ENCODE peak calls at places on chromosomes 5 and 9, in ten cellular contexts. N, C, A, W, J, V, M, T, K and X are unnamed samples. For H3K27me3 and H3K36me3, the result is how much of the 10 kb centered on the place peaks cover.

GRCh38 chr9:92100237-92100911 is 14.8 kb downstream of the SPTLC1 start:
- DNase-seq in K (peak), C (no peak), W (no peak), T (no peak), J (peak), N (peak), A (no peak), V (no peak), M (no peak), X (no peak)

GRCh38 chr9:112112941-112113399 is 62.1 kb downstream of the SUSD1 start:
- DNase-seq in K (peak), M (peak), A (no peak), T (no peak), V (no peak), J (peak), N (no peak), C (no peak), W (peak), X (peak)

GRCh38 chr9:34501889-34502425 is 20.8 kb downstream of the ENHO start:
- DNase-seq in W (no peak), N (peak), J (no peak), A (peak), M (no peak), C (no peak), V (no peak), T (peak), K (no peak), X (no peak)

GRCh38 chr5:74085186-74085585 is 459.2 kb downstream of the ARHGEF28 start:
- DNase-seq in T (no peak), J (no peak), K (no peak), N (no peak), A (no peak), V (no peak), W (no peak), C (no peak), M (no peak), X (no peak)

GRCh38 chr5:55570026-55570425 is 35.3 kb upstream of the PLPP1 start:
- DNase-seq in V (no peak), K (no peak), M (no peak), J (peak), T (no peak), C (no peak), N (peak), W (no peak), A (no peak), X (no peak)

GRCh38 chr5:6713274-6714181 is at the start of gene TENT4A:
- DNase-seq in V (peak), M (peak), W (peak), C (no peak), N (no peak), K (no peak), A (peak), J (no peak), T (peak), X (peak)

GRCh38 chr5:40367260-40367659 is 312.5 kb upstream of the PTGER4 start:
- DNase-seq in T (no peak), N (peak), J (no peak), V (no peak), M (no peak), K (no peak), A (no peak), C (peak), W (no peak), X (no peak)

GRCh38 chr5:181107699-181108098 is 23.3 kb downstream of the OR2V1 start:
- DNase-seq in N (no peak), A (no peak), C (no peak), J (no peak), M (peak), W (no peak), T (no peak), K (no peak), V (no peak), X (no peak)

GRCh38 chr5:84274585-84275468 is 109.9 kb downstream of the EDIL3 start:
- DNase-seq in C (no peak), T (peak), W (peak), A (no peak), K (no peak), M (no peak), N (peak), J (no peak), V (no peak), X (no peak)

GRCh38 chr5:35029333-35029732 is 18.4 kb downstream of the AGXT2 start:
- DNase-seq in A (no peak), V (no peak), W (no peak), M (no peak), J (no peak), T (no peak), C (no peak), N (peak), K (no peak), X (no peak)

GRCh38 chr9:34246453-34246852 is 67.6 kb downstream of the UBAP1 start:
- DNase-seq in M (no peak), C (no peak), K (no peak), W (no peak), N (no peak), V (no peak), J (no peak), T (no peak), A (no peak), X (no peak)

GRCh38 chr5:2754621-2755370 is 3.3 kb upstream of the IRX2 start:
- DNase-seq in K (no peak), N (no peak), C (no peak), W (no peak), A (no peak), M (no peak), T (no peak), V (no peak), J (no peak), X (no peak)

GRCh38 chr9:129290606-129291005 is 112.5 kb upstream of the IER5L start:
- DNase-seq in W (no peak), T (no peak), M (peak), V (no peak), J (no peak), K (no peak), A (peak), N (no peak), C (no peak), X (no peak)

GRCh38 chr5:68343421-68343826 is 127.9 kb downstream of the PIK3R1 start:
- DNase-seq in V (no peak), A (peak), C (no peak), N (peak), K (peak), W (peak), J (no peak), M (no peak), T (no peak), X (no peak)

GRCh38 chr9:119418721-119419120 is 49.5 kb upstream of the BRINP1 start:
- DNase-seq in K (no peak), V (no peak), C (no peak), W (no peak), M (no peak), A (no peak), N (no peak), J (no peak), T (no peak), X (no peak)

GRCh38 chr9:109875495-109875894 is 95.5 kb downstream of the PALM2AKAP2 start:
- DNase-seq in M (no peak), W (no peak), T (no peak), A (no peak), K (no peak), N (no peak), V (no peak), C (no peak), J (no peak), X (no peak)
- H3K27me3 ChIP-seq in M (under half), W (under half), T (under half), A (under half), K (under half), N (under half), V (under half), C (under half), J (under half), X (under half)

GRCh38 chr9:89317282-89317681 is 1.0 kb upstream of the SECISBP2 start:
- DNase-seq in C (no peak), A (no peak), N (no peak), M (no peak), T (no peak), W (no peak), K (no peak), V (no peak), J (no peak), X (no peak)

GRCh38 chr9:89313842-89314241 is 2.8 kb downstream of the CKS2 start:
- DNase-seq in J (no peak), C (no peak), A (no peak), N (peak), T (no peak), W (no peak), M (no peak), K (no peak), V (no peak), X (no peak)

GRCh38 chr9:89315482-89315881 is 2.8 kb upstream of the SECISBP2 start:
- DNase-seq in J (no peak), C (no peak), M (no peak), W (no peak), T (no peak), N (no peak), K (no peak), V (no peak), A (no peak), X (no peak)

GRCh38 chr9:89312154-89312616 is 1.2 kb downstream of the CKS2 start:
- DNase-seq in K (no peak), T (no peak), V (no peak), J (no peak), N (no peak), C (no peak), W (peak), M (no peak), A (no peak), X (no peak)

DNA sequence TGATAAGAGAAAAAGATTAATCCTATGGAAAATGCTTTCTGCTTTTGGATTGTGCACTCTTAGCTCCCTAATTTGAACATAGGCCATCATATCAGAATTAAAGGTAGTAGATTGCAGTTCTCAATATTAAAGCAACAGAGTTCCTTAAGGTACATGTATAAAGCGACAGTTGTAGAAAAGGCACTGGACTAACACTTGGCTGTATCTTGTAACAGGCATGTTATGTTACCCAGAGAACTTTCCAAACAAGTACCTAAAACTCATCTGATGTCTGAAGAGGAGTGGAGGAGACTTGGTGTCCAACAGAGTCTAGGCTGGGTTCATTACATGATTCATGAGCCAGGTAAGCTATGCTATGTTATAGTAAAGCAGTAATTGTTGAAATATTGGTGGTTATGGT is 3.3 kb upstream of the SECISBP2 start:
- DNase-seq in V (no peak), T (no peak), K (no peak), C (no peak), M (no peak), N (no peak), A (no peak), W (no peak), J (no peak), X (no peak)
- H3K36me3 ChIP-seq in V (under half), T (under half), K (under half), C (under half), M (under half), N (under half), A (under half), W (under half), J (under half), X (under half)

GRCh38 chr5:176531902-176532493 is 5.2 kb downstream of the RNF44 start:
- DNase-seq in K (no peak), J (no peak), N (no peak), A (no peak), V (no peak), W (no peak), T (no peak), M (no peak), C (no peak), X (no peak)

GRCh38 chr5:176533894-176534611 is 3.1 kb downstream of the RNF44 start:
- DNase-seq in T (peak), W (peak), J (no peak), V (peak), K (no peak), A (peak), N (peak), M (peak), C (peak), X (peak)

GRCh38 chr5:176534640-176535039 is 2.6 kb downstream of the RNF44 start:
- DNase-seq in T (no peak), M (peak), A (no peak), J (no peak), V (peak), K (no peak), N (no peak), W (peak), C (no peak), X (no peak)

GRCh38 chr5:176532795-176533194 is 4.4 kb downstream of the RNF44 start:
- DNase-seq in M (no peak), N (no peak), A (no peak), K (no peak), T (no peak), W (no peak), V (no peak), J (no peak), C (no peak), X (no peak)

DNA sequence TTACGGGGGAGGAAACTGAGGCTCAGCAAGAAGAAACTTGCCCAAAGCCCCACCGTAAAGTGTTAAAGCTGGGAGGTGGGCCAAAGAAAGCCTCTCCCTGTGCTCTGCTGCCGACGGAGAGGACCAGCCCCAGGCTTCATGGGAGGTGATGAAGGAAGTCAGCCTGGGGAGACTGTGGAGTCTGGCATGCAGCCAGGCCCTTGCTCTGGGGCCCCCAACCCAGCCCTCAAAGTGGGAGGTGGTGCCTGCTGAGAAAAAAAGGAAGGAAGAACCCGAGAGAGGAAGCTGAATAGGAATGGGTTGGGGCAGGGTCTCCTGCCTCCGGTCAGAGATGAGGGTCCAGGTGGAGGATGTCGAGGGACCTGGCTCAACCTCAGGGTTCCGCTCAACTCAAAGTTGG is 3.8 kb downstream of the RNF44 start:
- DNase-seq in K (no peak), A (no peak), J (no peak), V (no peak), M (no peak), N (no peak), T (peak), W (no peak), C (no peak), X (peak)
- H3K4me3 ChIP-seq in K (no peak), A (no peak), J (no peak), V (peak), M (peak), N (no peak), T (peak), W (no peak), C (peak), X (peak)

GRCh38 chr5:168892618-168893017 is 313.4 kb upstream of the PANK3 start:
- DNase-seq in T (no peak), A (no peak), V (no peak), K (no peak), W (no peak), M (no peak), N (no peak), C (no peak), J (no peak), X (no peak)
- H3K27me3 ChIP-seq in T (under half), A (under half), V (under half), K (under half), W (under half), M (under half), N (under half), C (under half), J (under half), X (under half)

GRCh38 chr9:99144966-99145365 is 40.1 kb downstream of the TGFBR1 start:
- DNase-seq in C (no peak), N (no peak), A (no peak), T (no peak), V (no peak), J (no peak), W (no peak), M (no peak), K (no peak), X (no peak)

GRCh38 chr9:99140685-99141314 is 35.9 kb downstream of the TGFBR1 start:
- DNase-seq in K (peak), V (peak), M (no peak), A (peak), W (peak), C (peak), J (no peak), T (no peak), N (peak), X (peak)

GRCh38 chr9:99141849-99142248 is 36.9 kb downstream of the TGFBR1 start:
- DNase-seq in M (no peak), C (no peak), A (no peak), V (no peak), N (no peak), J (no peak), K (no peak), T (no peak), W (no peak), X (no peak)

GRCh38 chr9:99142275-99142674 is 37.4 kb downstream of the TGFBR1 start:
- DNase-seq in K (no peak), T (no peak), A (no peak), C (no peak), W (no peak), V (no peak), M (no peak), N (no peak), J (no peak), X (no peak)

GRCh38 chr9:99143661-99144060 is 38.7 kb downstream of the TGFBR1 start:
- DNase-seq in M (no peak), T (no peak), W (no peak), K (no peak), V (no peak), A (no peak), J (no peak), C (no peak), N (no peak), X (no peak)
- H3K36me3 ChIP-seq in M (under half), T (half or more), W (under half), K (under half), V (half or more), A (under half), J (under half), C (half or more), N (half or more), X (half or more)

GRCh38 chr5:143396353-143396940 is 7.0 kb downstream of the NR3C1 start:
- DNase-seq in K (no peak), T (no peak), N (no peak), A (no peak), J (no peak), M (no peak), V (no peak), C (no peak), W (no peak), X (no peak)
- H3K4me3 ChIP-seq in K (no peak), T (peak), N (no peak), A (peak), J (no peak), M (no peak), V (peak), C (peak), W (no peak), X (peak)